ENCODE peak calls at places on chromosomes 6 and 20, in six cellular contexts. K is NCI-H2081, B is renal cortical epithelial cell, C is heart right ventricle, I is non-pigmented ciliary epithelial cell, U is left cardiac atrium. Y is an unnamed sample.

GRCh38 chr20:35005463-35005961 is 49.8 kb downstream of the MYH7B start:
- DNase-seq in K (no peak), B (no peak), C (no peak), I (no peak), U (peak), Y (peak)

GRCh38 chr20:40982415-40983145 is 46.0 kb upstream of the TOP1 start:
- DNase-seq in K (no peak), B (no peak), C (no peak), I (no peak), U (no peak), Y (no peak)

GRCh38 chr6:193773-194310 is 98.4 kb upstream of the DUSP22 start:
- DNase-seq in K (no peak), B (no peak), C (no peak), I (no peak), U (no peak), Y (no peak)

GRCh38 chr6:82363368-82364086 is at the start of gene TPBG:
- DNase-seq in K (peak), B (peak), C (peak), I (peak), U (peak), Y (peak)

GRCh38 chr6:120378582-120379220 is 955.6 kb downstream of the TBC1D32 start:
- DNase-seq in K (peak), B (peak), C (no peak), I (peak), U (no peak), Y (no peak)

GRCh38 chr6:109897561-109898080 is 80.5 kb upstream of the GPR6 start:
- DNase-seq in K (no peak), B (no peak), C (no peak), I (no peak), U (no peak), Y (no peak)

GRCh38 chr6:39924283-39924682 is 10.0 kb downstream of the MOCS1 start:
- DNase-seq in K (no peak), B (peak), C (no peak), I (no peak), U (no peak), Y (no peak)

GRCh38 chr20:58989196-58989595 is 8.1 kb downstream of the NELFCD start:
- DNase-seq in K (no peak), B (no peak), C (no peak), I (no peak), U (no peak), Y (no peak)

GRCh38 chr6:71533939-71534379 is 245.3 kb downstream of the OGFRL1 start:
- DNase-seq in K (peak), B (peak), C (no peak), I (no peak), U (no peak), Y (no peak)

GRCh38 chr20:41654292-41654691 is 36.1 kb upstream of the CHD6 start:
- DNase-seq in K (peak), B (no peak), C (no peak), I (no peak), U (no peak), Y (no peak)

Y was measured in left ventricle myocardium superior.